ENCODE peak calls at places on chromosomes 6 and 20, in five cellular contexts. One of them, this sample, is unnamed.

GRCh38 chr6:159602370-159603185 is 90.5 kb downstream of the SOD2 start:
- DNase-seq in HT1080: no peak
- DNase-seq in myocyte: no peak
- DNase-seq in gastrocnemius medialis: no peak
- DNase-seq in effector CD4-positive, alpha-beta T cell: no peak
- DNase-seq in this sample: no peak

GRCh38 chr6:7137335-7138106 is 29.8 kb downstream of the RREB1 start:
- DNase-seq in HT1080: no peak
- DNase-seq in myocyte: peak
- DNase-seq in gastrocnemius medialis: peak
- DNase-seq in effector CD4-positive, alpha-beta T cell: peak
- DNase-seq in this sample: no peak

GRCh38 chr6:110828396-110828795 is 13.1 kb upstream of the CDK19 start:
- DNase-seq in HT1080: no peak
- DNase-seq in myocyte: no peak
- DNase-seq in gastrocnemius medialis: no peak
- DNase-seq in effector CD4-positive, alpha-beta T cell: no peak
- DNase-seq in this sample: no peak

GRCh38 chr6:130872250-130873095 is 45.3 kb downstream of the SMLR1 start:
- DNase-seq in HT1080: peak
- DNase-seq in myocyte: peak
- DNase-seq in gastrocnemius medialis: peak
- DNase-seq in effector CD4-positive, alpha-beta T cell: peak
- DNase-seq in this sample: no peak

GRCh38 chr6:129657433-129657832 is 52.5 kb downstream of the ARHGAP18 start:
- DNase-seq in HT1080: no peak
- DNase-seq in myocyte: no peak
- DNase-seq in gastrocnemius medialis: no peak
- DNase-seq in effector CD4-positive, alpha-beta T cell: no peak
- DNase-seq in this sample: no peak

GRCh38 chr6:54981276-54981609 is 134.7 kb downstream of the FAM83B start:
- DNase-seq in HT1080: no peak
- DNase-seq in myocyte: no peak
- DNase-seq in gastrocnemius medialis: no peak
- DNase-seq in effector CD4-positive, alpha-beta T cell: no peak
- DNase-seq in this sample: no peak

GRCh38 chr6:13455604-13456003 is 31.8 kb downstream of the GFOD1 start:
- DNase-seq in HT1080: no peak
- DNase-seq in myocyte: no peak
- DNase-seq in gastrocnemius medialis: no peak
- DNase-seq in effector CD4-positive, alpha-beta T cell: no peak
- DNase-seq in this sample: no peak

GRCh38 chr6:119449253-119450156 is 99.9 kb upstream of the MAN1A1 start:
- DNase-seq in HT1080: no peak
- DNase-seq in myocyte: no peak
- DNase-seq in gastrocnemius medialis: no peak
- DNase-seq in effector CD4-positive, alpha-beta T cell: no peak
- DNase-seq in this sample: no peak

GRCh38 chr20:37282558-37282957 is 6.9 kb upstream of the MANBAL start:
- DNase-seq in HT1080: peak
- DNase-seq in myocyte: peak
- DNase-seq in gastrocnemius medialis: no peak
- DNase-seq in effector CD4-positive, alpha-beta T cell: no peak
- DNase-seq in this sample: no peak

GRCh38 chr6:797479-798077 is 104.6 kb upstream of the EXOC2 start:
- DNase-seq in HT1080: peak
- DNase-seq in myocyte: peak
- DNase-seq in gastrocnemius medialis: no peak
- DNase-seq in effector CD4-positive, alpha-beta T cell: peak
- DNase-seq in this sample: no peak

GRCh38 chr6:125733516-125734300 is 15.7 kb upstream of the HEY2 start:
- DNase-seq in HT1080: no peak
- DNase-seq in myocyte: no peak
- DNase-seq in gastrocnemius medialis: no peak
- DNase-seq in effector CD4-positive, alpha-beta T cell: no peak
- DNase-seq in this sample: no peak

GRCh38 chr6:109339906-109340678 is 42.2 kb downstream of the CD164 start:
- DNase-seq in HT1080: no peak
- DNase-seq in myocyte: no peak
- DNase-seq in gastrocnemius medialis: no peak
- DNase-seq in effector CD4-positive, alpha-beta T cell: no peak
- DNase-seq in this sample: no peak

This sample was measured in BJ.